ENCODE peak calls at places on chromosomes 3 and 15, in ten cellular contexts. Y, K, C, R, A, B, O, J, S and E are unnamed samples.
A peak's percentile ranks its signal among the peaks of the same experiment; 100 is the strongest.

GRCh38 chr3:59480486-59480995 is 430.7 kb upstream of the CFAP20DC start:
- DNase-seq in Y (no peak), K (no peak), C (no peak), R (no peak), A (no peak), B (peak; percentile 72), O (no peak), J (no peak), S (no peak), E (no peak)

GRCh38 chr15:76337739-76338554 is 1.4 kb downstream of the ISL2 start:
- DNase-seq in Y (no peak), K (peak; percentile 83), C (no peak), R (no peak), A (no peak), B (no peak), O (no peak), J (no peak), S (no peak), E (peak; percentile 16)

GRCh38 chr3:48595526-48596121 is 495 bp upstream of the COL7A1 start:
- DNase-seq in Y (peak; percentile 61), K (no peak), C (peak; percentile 59), R (no peak), A (peak; percentile 34), B (peak; percentile 86), O (peak; percentile 32), J (peak; percentile 90), S (peak; percentile 60), E (peak; percentile 23)

GRCh38 chr3:59392116-59392515 is 342.3 kb upstream of the CFAP20DC start:
- DNase-seq in Y (no peak), K (no peak), C (no peak), R (no peak), A (no peak), B (no peak), O (no peak), J (no peak), S (no peak), E (no peak)

GRCh38 chr3:73745429-73746247 is 120.9 kb upstream of the PDZRN3 start:
- DNase-seq in Y (no peak), K (no peak), C (no peak), R (no peak), A (no peak), B (peak; percentile 33), O (no peak), J (no peak), S (no peak), E (no peak)

GRCh38 chr3:117059990-117060338 is 350.4 kb downstream of the TUSC7 start:
- DNase-seq in Y (no peak), K (no peak), C (no peak), R (no peak), A (no peak), B (no peak), O (no peak), J (no peak), S (no peak), E (no peak)

GRCh38 chr3:131107637-131108433 is 81.2 kb downstream of the NEK11 start:
- DNase-seq in Y (no peak), K (no peak), C (no peak), R (no peak), A (no peak), B (no peak), O (peak; percentile 60), J (no peak), S (no peak), E (no peak)

GRCh38 chr3:72303926-72304325 is 519.0 kb upstream of the PROK2 start:
- DNase-seq in Y (no peak), K (peak; percentile 69), C (no peak), R (no peak), A (no peak), B (no peak), O (no peak), J (no peak), S (no peak), E (no peak)

GRCh38 chr15:23690450-23690852 is 3.3 kb upstream of the NDN start:
- DNase-seq in Y (peak; percentile 84), K (no peak), C (peak; percentile 39), R (peak; percentile 47), A (peak; percentile 40), B (peak; percentile 61), O (peak; percentile 93), J (no peak), S (peak; percentile 53), E (no peak)

GRCh38 chr15:89646416-89647141 is 8.7 kb downstream of the KIF7 start:
- DNase-seq in Y (no peak), K (no peak), C (no peak), R (peak; percentile 17), A (no peak), B (no peak), O (no peak), J (no peak), S (peak; percentile 44), E (no peak)

GRCh38 chr15:80449825-80450224 is 45.6 kb downstream of the ARNT2 start:
- DNase-seq in Y (no peak), K (no peak), C (no peak), R (no peak), A (no peak), B (no peak), O (no peak), J (no peak), S (no peak), E (no peak)

GRCh38 chr3:100454684-100455083 is 37.7 kb upstream of the TMEM45A start:
- DNase-seq in Y (no peak), K (no peak), C (no peak), R (no peak), A (no peak), B (no peak), O (peak; percentile 16), J (no peak), S (no peak), E (peak; percentile 9)

GRCh38 chr15:86772369-86773059 is 692.8 kb downstream of the AGBL1 start:
- DNase-seq in Y (peak; percentile 1), K (no peak), C (no peak), R (no peak), A (no peak), B (no peak), O (no peak), J (no peak), S (peak; percentile 60), E (no peak)

GRCh38 chr15:98800437-98801233 is 152.3 kb downstream of the IGF1R start:
- DNase-seq in Y (peak; percentile 61), K (no peak), C (peak; percentile 37), R (no peak), A (peak; percentile 48), B (peak; percentile 86), O (peak; percentile 54), J (peak; percentile 67), S (peak; percentile 60), E (peak; percentile 50)

GRCh38 chr15:64521726-64522164 is 61.4 kb downstream of the ZNF609 start:
- DNase-seq in Y (peak; percentile 87), K (no peak), C (no peak), R (no peak), A (peak; percentile 51), B (peak; percentile 49), O (peak; percentile 78), J (peak; percentile 30), S (no peak), E (peak; percentile 93)

GRCh38 chr3:50235716-50236483 is at the start of gene GNAI2:
- DNase-seq in Y (peak; percentile 99), K (peak; percentile 100), C (peak; percentile 99), R (peak; percentile 99), A (peak; percentile 99), B (peak; percentile 96), O (peak; percentile 94), J (peak; percentile 93), S (peak; percentile 99), E (peak; percentile 97)
- TF ChIP-seq POLR2A in Y (peak; percentile 95), K (peak; percentile 97), C (peak; percentile 91), R (peak; percentile 95), A (no peak), B (peak; percentile 98), O (peak; percentile 66), J (peak; percentile 84), S (peak; percentile 75), E (peak; percentile 78)

DNA sequence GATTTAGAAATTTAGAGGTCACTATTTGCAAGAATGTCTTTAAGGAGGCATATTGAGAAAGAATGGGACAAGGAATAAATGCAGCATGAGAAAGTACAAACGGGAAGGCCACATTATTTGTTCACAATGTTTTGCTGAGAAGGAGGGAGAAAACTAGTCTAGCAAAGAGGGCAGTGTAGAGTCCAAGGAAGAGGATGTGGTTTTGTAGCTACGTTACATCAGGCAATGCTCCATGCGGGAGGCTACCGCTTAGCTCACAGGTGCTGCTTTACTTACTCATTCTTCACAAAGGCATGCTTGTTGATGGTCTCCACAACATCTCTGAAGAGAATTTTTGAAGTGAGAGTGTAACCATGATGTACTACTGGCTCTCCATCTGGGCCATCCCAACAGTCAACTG is 191.1 kb downstream of the PLCH1 start:
- DNase-seq in Y (no peak), K (no peak), C (no peak), R (no peak), A (no peak), B (no peak), O (peak; percentile 9), J (no peak), S (no peak), E (no peak)
- TF ChIP-seq POLR2A in Y (no peak), K (no peak), C (no peak), R (no peak), A (no peak), B (no peak), O (no peak), J (no peak), S (no peak), E (no peak)

GRCh38 chr3:177357352-177358084 is 160.2 kb upstream of the TBL1XR1 start:
- DNase-seq in Y (peak; percentile 83), K (no peak), C (peak; percentile 42), R (peak; percentile 34), A (peak; percentile 62), B (peak; percentile 89), O (peak; percentile 88), J (peak; percentile 44), S (peak; percentile 78), E (peak; percentile 82)

GRCh38 chr3:177358968-177359600 is 161.8 kb upstream of the TBL1XR1 start:
- DNase-seq in Y (peak; percentile 65), K (peak; percentile 90), C (peak; percentile 44), R (peak; percentile 33), A (peak; percentile 41), B (no peak), O (no peak), J (peak; percentile 29), S (peak; percentile 83), E (peak; percentile 74)

GRCh38 chr3:177356113-177356512 is 158.8 kb upstream of the TBL1XR1 start:
- DNase-seq in Y (no peak), K (no peak), C (no peak), R (no peak), A (no peak), B (no peak), O (no peak), J (no peak), S (no peak), E (no peak)

GRCh38 chr3:177359601-177360357 is 162.5 kb upstream of the TBL1XR1 start:
- DNase-seq in Y (peak; percentile 97), K (peak; percentile 99), C (peak; percentile 94), R (peak; percentile 96), A (peak; percentile 96), B (peak; percentile 99), O (peak; percentile 98), J (peak; percentile 93), S (peak; percentile 97), E (peak; percentile 98)

GRCh38 chr3:177358085-177358967 is 161.0 kb upstream of the TBL1XR1 start:
- DNase-seq in Y (peak; percentile 90), K (peak; percentile 91), C (peak; percentile 88), R (peak; percentile 79), A (peak; percentile 56), B (peak; percentile 56), O (peak; percentile 97), J (peak; percentile 76), S (peak; percentile 85), E (peak; percentile 86)
- TF ChIP-seq POLR2A in Y (peak; percentile 79), K (no peak), C (no peak), R (no peak), A (no peak), B (no peak), O (peak; percentile 83), J (no peak), S (no peak), E (no peak)

GRCh38 chr15:84818221-84819131 is 1.3 kb downstream of the ALPK3 start:
- DNase-seq in Y (peak; percentile 89), K (peak; percentile 36), C (peak; percentile 88), R (peak; percentile 69), A (no peak), B (peak; percentile 14), O (peak; percentile 74), J (no peak), S (no peak), E (no peak)
- TF ChIP-seq POLR2A in Y (peak; percentile 56), K (no peak), C (peak; percentile 82), R (no peak), A (no peak), B (no peak), O (no peak), J (no peak), S (no peak), E (no peak)